ENCODE peak calls at places on chromosome 17, in ten cellular contexts. C is fibroblast of the aortic adventitia, A is esophagus squamous epithelium, O is brain microvascular endothelial cell, P is fibroblast of mammary gland, Q is psoas muscle, E is Caco-2, L is ovary, N is Panc1, B is gastrocnemius medialis. S is an unnamed sample.

GRCh38 chr17:57370051-57370581 is 113.8 kb downstream of the MSI2 start:
- DNase-seq in N (no peak), L (no peak), B (no peak), Q (no peak), O (peak; percentile 54), A (no peak), E (peak; percentile 84), C (peak; percentile 60), P (peak; percentile 61), S (peak; percentile 92)

GRCh38 chr17:29557085-29557697 is 9.6 kb downstream of the ABHD15 start:
- DNase-seq in N (no peak), L (no peak), A (no peak), Q (no peak), E (no peak), B (no peak), C (peak; percentile 83), O (peak; percentile 47), P (no peak), S (peak; percentile 42)

GRCh38 chr17:8611671-8612298 is 18.7 kb downstream of the MYH10 start:
- DNase-seq in B (no peak), A (no peak), L (no peak), Q (no peak), C (peak; percentile 89), O (peak; percentile 70), P (peak; percentile 33), E (no peak), N (no peak), S (peak; percentile 72)

GRCh38 chr17:2905697-2906595 is 109.7 kb downstream of the RAP1GAP2 start:
- DNase-seq in A (no peak), C (no peak), P (no peak), E (no peak), N (no peak), Q (no peak), L (no peak), O (no peak), B (no peak), S (no peak)

GRCh38 chr17:7383742-7384488 is 3.0 kb downstream of the TNK1 start:
- DNase-seq in L (peak; percentile 56), C (no peak), N (no peak), E (no peak), P (no peak), O (no peak), A (no peak), B (no peak), Q (peak; percentile 60), S (peak; percentile 23)

GRCh38 chr17:2894782-2895181 is 98.5 kb downstream of the RAP1GAP2 start:
- DNase-seq in A (no peak), C (no peak), L (no peak), O (no peak), Q (no peak), N (no peak), B (no peak), E (no peak), P (no peak), S (no peak)

GRCh38 chr17:73304971-73305786 is 6.6 kb downstream of the CDC42EP4 start:
- DNase-seq in B (peak; percentile 42), O (peak; percentile 70), N (no peak), P (peak; percentile 86), C (peak; percentile 88), Q (peak; percentile 79), E (no peak), L (peak; percentile 78), A (no peak), S (peak; percentile 92)

GRCh38 chr17:59331929-59332889 is 754 bp downstream of the YPEL2 start:
- DNase-seq in N (no peak), A (no peak), C (peak; percentile 17), Q (peak; percentile 89), E (no peak), B (peak; percentile 72), P (no peak), L (peak; percentile 57), O (no peak), S (peak; percentile 36)

GRCh38 chr17:77560841-77561240 is 397.7 kb upstream of the TNRC6C start:
- DNase-seq in Q (no peak), L (no peak), A (no peak), B (no peak), N (no peak), O (no peak), E (no peak), P (no peak), C (no peak), S (no peak)

GRCh38 chr17:12024332-12024731 is 3.7 kb downstream of the MAP2K4 start:
- DNase-seq in B (no peak), Q (no peak), C (peak; percentile 56), N (peak; percentile 59), P (peak; percentile 64), A (no peak), L (no peak), O (no peak), E (no peak), S (peak; percentile 66)

GRCh38 chr17:61733021-61733420 is 130.3 kb downstream of the BRIP1 start:
- DNase-seq in A (no peak), B (no peak), O (no peak), E (no peak), C (no peak), P (no peak), Q (no peak), L (no peak), N (no peak), S (no peak)

GRCh38 chr17:45837187-45837586 is 7.5 kb upstream of the SPPL2C start:
- DNase-seq in A (no peak), O (no peak), L (no peak), P (no peak), N (no peak), C (no peak), B (no peak), E (no peak), Q (no peak), S (no peak)

GRCh38 chr17:76386966-76387765 is 2.8 kb downstream of the SPHK1 start:
- DNase-seq in P (no peak), B (no peak), Q (no peak), A (no peak), E (no peak), C (no peak), O (no peak), N (no peak), L (no peak), S (no peak)

DNA sequence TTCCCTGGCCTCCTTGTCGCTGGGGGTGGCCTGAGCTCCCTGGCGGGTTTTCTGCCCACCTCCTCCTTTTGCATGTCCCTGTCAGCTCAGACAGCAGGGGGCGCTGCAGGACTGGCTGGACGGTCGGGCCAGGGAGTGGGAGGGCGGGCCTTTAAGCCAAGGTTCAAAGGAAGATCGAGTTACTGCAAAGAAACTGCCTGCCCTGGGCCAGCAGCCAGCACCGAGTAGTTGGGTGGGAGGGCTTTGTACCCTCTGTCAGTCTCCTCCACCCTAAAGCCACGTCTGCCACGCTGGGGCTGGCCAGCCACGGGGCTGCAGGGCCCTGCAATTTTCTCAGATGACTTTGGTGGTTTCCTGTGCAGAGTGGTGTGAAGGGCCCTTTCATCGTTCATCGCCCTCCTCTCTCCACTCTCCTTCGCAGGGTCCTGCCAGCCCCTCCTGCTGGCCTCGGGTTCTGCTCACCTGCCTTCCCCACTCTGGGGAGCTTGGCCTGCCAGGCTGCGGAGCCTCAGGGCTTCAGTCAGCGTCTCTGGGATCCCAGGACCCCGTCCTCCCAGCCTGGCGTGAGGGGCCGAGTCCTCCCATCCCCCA is 12.3 kb downstream of the GPR142 start:
- DNase-seq in P (peak; percentile 74), L (peak; percentile 97), C (peak; percentile 74), O (peak; percentile 71), A (peak; percentile 44), Q (peak; percentile 97), N (no peak), B (peak; percentile 92), E (peak; percentile 92), S (peak; percentile 82)
- H3K4me3 ChIP-seq in P (no peak overlapping the region), L (no peak overlapping the region), C (no peak overlapping the region), O (no peak overlapping the region), A (peak overlapping the region; percentile 48), Q (peak overlapping the region; percentile 48), N (no peak overlapping the region), B (peak overlapping the region; percentile 48), E (no peak overlapping the region), S (no peak overlapping the region)

GRCh38 chr17:82915010-82915696 is 75.3 kb upstream of the ZNF750 start:
- DNase-seq in Q (no peak), N (no peak), A (no peak), O (no peak), E (no peak), B (no peak), L (no peak), C (no peak), P (no peak), S (no peak)
- TF ChIP-seq CTCF in Q (no peak), N (peak; percentile 29), A (no peak), O (no peak), E (no peak), B (no peak), L (no peak), C (no peak), P (peak; percentile 9), S (no peak)

GRCh38 chr17:78727476-78728229 is 54.4 kb downstream of the CYTH1 start:
- DNase-seq in A (no peak), O (no peak), E (no peak), B (no peak), C (no peak), N (no peak), L (no peak), P (no peak), Q (peak; percentile 42), S (no peak)
- H3K4me3 ChIP-seq in A (no peak overlapping the region), O (no peak overlapping the region), E (no peak overlapping the region), B (no peak overlapping the region), C (no peak overlapping the region), N (no peak overlapping the region), L (no peak overlapping the region), P (no peak overlapping the region), Q (no peak overlapping the region), S (no peak overlapping the region)

GRCh38 chr17:32330142-32330541 is 11.8 kb downstream of the C17orf75 start:
- DNase-seq in L (no peak), E (no peak), N (no peak), B (no peak), P (no peak), C (no peak), O (no peak), Q (no peak), A (no peak), S (no peak)

GRCh38 chr17:32335647-32336046 is 6.3 kb downstream of the C17orf75 start:
- DNase-seq in Q (no peak), N (no peak), C (peak; percentile 79), E (no peak), B (no peak), O (peak; percentile 47), L (no peak), P (peak; percentile 72), A (no peak), S (peak; percentile 50)

GRCh38 chr17:32331243-32332040 is 10.5 kb downstream of the C17orf75 start:
- DNase-seq in A (no peak), L (no peak), P (no peak), B (no peak), C (no peak), O (no peak), E (no peak), Q (no peak), N (no peak), S (no peak)

GRCh38 chr17:32335046-32335445 is 6.9 kb downstream of the C17orf75 start:
- DNase-seq in N (no peak), E (no peak), Q (no peak), O (no peak), A (no peak), P (no peak), L (no peak), B (no peak), C (no peak), S (no peak)

GRCh38 chr17:32333187-32333586 is 8.8 kb downstream of the C17orf75 start:
- DNase-seq in C (no peak), N (no peak), Q (no peak), L (no peak), O (no peak), B (no peak), A (no peak), E (no peak), P (no peak), S (no peak)
- TF ChIP-seq CTCF in C (no peak), N (no peak), Q (no peak), L (no peak), O (no peak), B (no peak), A (no peak), E (no peak), P (no peak), S (no peak)